ENCODE peak calls at places on chromosome X, in seven cellular contexts. One of them, this sample, is unnamed.

GRCh38 chrX:69090022-69090421 is 75.2 kb downstream of the PJA1 start:
- DNase-seq in sigmoid colon: no peak
- DNase-seq in activated CD8-positive, alpha-beta memory T cell treated with anti-CD3 and anti-CD28 coated beads for 1 hour: no peak
- DNase-seq in GM04504: no peak
- DNase-seq in effector memory CD4-positive, alpha-beta T cell: no peak
- DNase-seq in heart left ventricle: no peak
- DNase-seq in midbrain: no peak
- DNase-seq in this sample: no peak

GRCh38 chrX:50648151-50648550 is 165.8 kb downstream of the SHROOM4 start:
- DNase-seq in GM04504: no peak
- DNase-seq in midbrain: no peak
- DNase-seq in heart left ventricle: no peak
- DNase-seq in activated CD8-positive, alpha-beta memory T cell treated with anti-CD3 and anti-CD28 coated beads for 1 hour: no peak
- DNase-seq in sigmoid colon: no peak
- DNase-seq in effector memory CD4-positive, alpha-beta T cell: no peak
- DNase-seq in this sample: no peak

GRCh38 chrX:102934624-102935023 is 2.4 kb upstream of the RAB40AL start:
- DNase-seq in heart left ventricle: no peak
- DNase-seq in sigmoid colon: no peak
- DNase-seq in GM04504: no peak
- DNase-seq in activated CD8-positive, alpha-beta memory T cell treated with anti-CD3 and anti-CD28 coated beads for 1 hour: no peak
- DNase-seq in effector memory CD4-positive, alpha-beta T cell: peak
- DNase-seq in midbrain: peak
- DNase-seq in this sample: peak

GRCh38 chrX:17860179-17860780 is 818 bp downstream of the RAI2 start:
- DNase-seq in heart left ventricle: peak
- DNase-seq in activated CD8-positive, alpha-beta memory T cell treated with anti-CD3 and anti-CD28 coated beads for 1 hour: no peak
- DNase-seq in effector memory CD4-positive, alpha-beta T cell: no peak
- DNase-seq in midbrain: no peak
- DNase-seq in sigmoid colon: peak
- DNase-seq in GM04504: no peak
- DNase-seq in this sample: peak

GRCh38 chrX:101191217-101191750 is 28.3 kb upstream of the DRP2 start:
- DNase-seq in GM04504: no peak
- DNase-seq in effector memory CD4-positive, alpha-beta T cell: no peak
- DNase-seq in heart left ventricle: peak
- DNase-seq in midbrain: no peak
- DNase-seq in sigmoid colon: no peak
- DNase-seq in activated CD8-positive, alpha-beta memory T cell treated with anti-CD3 and anti-CD28 coated beads for 1 hour: no peak
- DNase-seq in this sample: peak

GRCh38 chrX:41789374-41789773 is 65.4 kb downstream of the GPR82 start:
- DNase-seq in GM04504: no peak
- DNase-seq in effector memory CD4-positive, alpha-beta T cell: no peak
- DNase-seq in activated CD8-positive, alpha-beta memory T cell treated with anti-CD3 and anti-CD28 coated beads for 1 hour: no peak
- DNase-seq in heart left ventricle: no peak
- DNase-seq in sigmoid colon: peak
- DNase-seq in midbrain: no peak
- DNase-seq in this sample: no peak

GRCh38 chrX:53449632-53450031 is 15.5 kb upstream of the HSD17B10 start:
- DNase-seq in midbrain: no peak
- DNase-seq in GM04504: no peak
- DNase-seq in activated CD8-positive, alpha-beta memory T cell treated with anti-CD3 and anti-CD28 coated beads for 1 hour: no peak
- DNase-seq in effector memory CD4-positive, alpha-beta T cell: no peak
- DNase-seq in sigmoid colon: no peak
- DNase-seq in heart left ventricle: no peak
- DNase-seq in this sample: no peak

GRCh38 chrX:70262952-70263567 is 3.1 kb upstream of the P2RY4 start:
- DNase-seq in heart left ventricle: peak
- DNase-seq in GM04504: no peak
- DNase-seq in midbrain: peak
- DNase-seq in activated CD8-positive, alpha-beta memory T cell treated with anti-CD3 and anti-CD28 coated beads for 1 hour: no peak
- DNase-seq in effector memory CD4-positive, alpha-beta T cell: no peak
- DNase-seq in sigmoid colon: no peak
- DNase-seq in this sample: peak

GRCh38 chrX:20487227-20487626 is 220.5 kb upstream of the RPS6KA3 start:
- DNase-seq in effector memory CD4-positive, alpha-beta T cell: no peak
- DNase-seq in heart left ventricle: no peak
- DNase-seq in midbrain: no peak
- DNase-seq in GM04504: no peak
- DNase-seq in activated CD8-positive, alpha-beta memory T cell treated with anti-CD3 and anti-CD28 coated beads for 1 hour: no peak
- DNase-seq in sigmoid colon: no peak
- DNase-seq in this sample: peak

GRCh38 chrX:19902110-19902509 is 14.7 kb upstream of the SH3KBP1 start:
- DNase-seq in effector memory CD4-positive, alpha-beta T cell: no peak
- DNase-seq in GM04504: no peak
- DNase-seq in sigmoid colon: no peak
- DNase-seq in activated CD8-positive, alpha-beta memory T cell treated with anti-CD3 and anti-CD28 coated beads for 1 hour: no peak
- DNase-seq in midbrain: no peak
- DNase-seq in heart left ventricle: peak
- DNase-seq in this sample: peak

GRCh38 chrX:97399400-97399799 is 515.7 kb downstream of the RPA4 start:
- DNase-seq in activated CD8-positive, alpha-beta memory T cell treated with anti-CD3 and anti-CD28 coated beads for 1 hour: no peak
- DNase-seq in midbrain: no peak
- DNase-seq in GM04504: peak
- DNase-seq in heart left ventricle: no peak
- DNase-seq in sigmoid colon: no peak
- DNase-seq in effector memory CD4-positive, alpha-beta T cell: no peak
- DNase-seq in this sample: peak

GRCh38 chrX:105821471-105822081 is 763 bp upstream of the NRK start:
- DNase-seq in activated CD8-positive, alpha-beta memory T cell treated with anti-CD3 and anti-CD28 coated beads for 1 hour: no peak
- DNase-seq in midbrain: no peak
- DNase-seq in heart left ventricle: no peak
- DNase-seq in effector memory CD4-positive, alpha-beta T cell: no peak
- DNase-seq in GM04504: no peak
- DNase-seq in sigmoid colon: peak
- DNase-seq in this sample: no peak

GRCh38 chrX:53093177-53093655 is 726 bp upstream of the KANTR start:
- DNase-seq in midbrain: peak
- DNase-seq in GM04504: no peak
- DNase-seq in effector memory CD4-positive, alpha-beta T cell: peak
- DNase-seq in heart left ventricle: peak
- DNase-seq in sigmoid colon: peak
- DNase-seq in activated CD8-positive, alpha-beta memory T cell treated with anti-CD3 and anti-CD28 coated beads for 1 hour: peak
- DNase-seq in this sample: peak

GRCh38 chrX:30060718-30061117 is 154.6 kb upstream of the MAGEB2 start:
- DNase-seq in activated CD8-positive, alpha-beta memory T cell treated with anti-CD3 and anti-CD28 coated beads for 1 hour: no peak
- DNase-seq in midbrain: no peak
- DNase-seq in effector memory CD4-positive, alpha-beta T cell: no peak
- DNase-seq in GM04504: peak
- DNase-seq in heart left ventricle: no peak
- DNase-seq in sigmoid colon: no peak
- DNase-seq in this sample: peak

GRCh38 chrX:21985332-21985777 is 44.8 kb downstream of the SMS start:
- DNase-seq in effector memory CD4-positive, alpha-beta T cell: peak
- DNase-seq in midbrain: peak
- DNase-seq in sigmoid colon: peak
- DNase-seq in activated CD8-positive, alpha-beta memory T cell treated with anti-CD3 and anti-CD28 coated beads for 1 hour: peak
- DNase-seq in heart left ventricle: peak
- DNase-seq in GM04504: peak
- DNase-seq in this sample: peak

GRCh38 chrX:1162119-1162916 is 50.1 kb downstream of the CRLF2 start:
- DNase-seq in GM04504: no peak
- DNase-seq in heart left ventricle: no peak
- DNase-seq in sigmoid colon: no peak
- DNase-seq in effector memory CD4-positive, alpha-beta T cell: no peak
- DNase-seq in midbrain: no peak
- DNase-seq in activated CD8-positive, alpha-beta memory T cell treated with anti-CD3 and anti-CD28 coated beads for 1 hour: no peak
- DNase-seq in this sample: no peak

GRCh38 chrX:130704053-130705038 is 198.7 kb downstream of the ENOX2 start:
- DNase-seq in sigmoid colon: no peak
- DNase-seq in heart left ventricle: no peak
- DNase-seq in GM04504: no peak
- DNase-seq in effector memory CD4-positive, alpha-beta T cell: no peak
- DNase-seq in midbrain: no peak
- DNase-seq in activated CD8-positive, alpha-beta memory T cell treated with anti-CD3 and anti-CD28 coated beads for 1 hour: no peak
- DNase-seq in this sample: no peak

GRCh38 chrX:56978172-56978571 is 17.2 kb downstream of the SPIN3 start:
- DNase-seq in heart left ventricle: no peak
- DNase-seq in activated CD8-positive, alpha-beta memory T cell treated with anti-CD3 and anti-CD28 coated beads for 1 hour: no peak
- DNase-seq in effector memory CD4-positive, alpha-beta T cell: peak
- DNase-seq in GM04504: peak
- DNase-seq in sigmoid colon: no peak
- DNase-seq in midbrain: peak
- DNase-seq in this sample: peak

GRCh38 chrX:77447339-77448149 is at the start of gene FGF16:
- DNase-seq in midbrain: no peak
- DNase-seq in sigmoid colon: no peak
- DNase-seq in activated CD8-positive, alpha-beta memory T cell treated with anti-CD3 and anti-CD28 coated beads for 1 hour: no peak
- DNase-seq in effector memory CD4-positive, alpha-beta T cell: no peak
- DNase-seq in GM04504: no peak
- DNase-seq in heart left ventricle: no peak
- DNase-seq in this sample: peak